ENCODE peak calls at places on chromosomes 6 and 20, in five cellular contexts. One of them, this sample, is unnamed. For H3K9me2 and H3K4me1, the result is how much of the 10 kb centered on the place peaks cover.

GRCh38 chr6:128173290-128173689 is 272.4 kb upstream of the THEMIS start:
- DNase-seq in hepatocyte: no peak
- DNase-seq in PC-3: no peak
- DNase-seq in GM23248: no peak
- DNase-seq in GM23338: no peak
- DNase-seq in this sample: no peak

GRCh38 chr20:60254901-60255411 is 296.7 kb downstream of the CDH26 start:
- DNase-seq in GM23248: peak
- DNase-seq in hepatocyte: no peak
- DNase-seq in GM23338: no peak
- DNase-seq in PC-3: peak
- DNase-seq in this sample: no peak

GRCh38 chr20:49916146-49917002 is 1.0 kb upstream of the SPATA2 start:
- DNase-seq in hepatocyte: peak
- DNase-seq in GM23248: peak
- DNase-seq in PC-3: peak
- DNase-seq in GM23338: no peak
- DNase-seq in this sample: no peak

GRCh38 chr20:49821850-49822249 is 9.2 kb downstream of the SLC9A8 start:
- DNase-seq in PC-3: peak
- DNase-seq in hepatocyte: no peak
- DNase-seq in GM23248: peak
- DNase-seq in GM23338: no peak
- DNase-seq in this sample: no peak

GRCh38 chr6:136403166-136403980 is 113.7 kb upstream of the BCLAF1 start:
- DNase-seq in GM23248: peak
- DNase-seq in hepatocyte: peak
- DNase-seq in PC-3: peak
- DNase-seq in GM23338: no peak
- DNase-seq in this sample: no peak

GRCh38 chr6:85406641-85407075 is 43.2 kb upstream of the NT5E start:
- DNase-seq in GM23248: peak
- DNase-seq in PC-3: no peak
- DNase-seq in GM23338: no peak
- DNase-seq in hepatocyte: no peak
- DNase-seq in this sample: no peak

GRCh38 chr20:41509316-41509715 is 108.9 kb downstream of the CHD6 start:
- DNase-seq in PC-3: no peak
- DNase-seq in GM23338: no peak
- DNase-seq in hepatocyte: no peak
- DNase-seq in GM23248: no peak
- DNase-seq in this sample: no peak

GRCh38 chr20:50175938-50176933 is 14.4 kb upstream of the CEBPB start:
- DNase-seq in PC-3: no peak
- DNase-seq in GM23248: no peak
- DNase-seq in hepatocyte: no peak
- DNase-seq in GM23338: no peak
- DNase-seq in this sample: no peak

GRCh38 chr20:37223053-37223452 is 38.6 kb downstream of the GHRH start:
- DNase-seq in hepatocyte: peak
- DNase-seq in GM23338: no peak
- DNase-seq in PC-3: peak
- DNase-seq in GM23248: peak
- DNase-seq in this sample: peak

GRCh38 chr6:25992413-25993037 is 29.9 kb downstream of the TRIM38 start:
- DNase-seq in GM23248: peak
- DNase-seq in hepatocyte: peak
- DNase-seq in PC-3: peak
- DNase-seq in GM23338: peak
- DNase-seq in this sample: peak

GRCh38 chr20:58447733-58448391 is 58.8 kb downstream of the VAPB start:
- DNase-seq in PC-3: peak
- DNase-seq in hepatocyte: peak
- DNase-seq in GM23248: peak
- DNase-seq in GM23338: peak
- DNase-seq in this sample: peak

GRCh38 chr6:53752856-53753255 is 41.9 kb upstream of the LRRC1 start:
- DNase-seq in PC-3: peak
- DNase-seq in GM23248: peak
- DNase-seq in hepatocyte: no peak
- DNase-seq in GM23338: no peak
- DNase-seq in this sample: no peak

GRCh38 chr20:44573501-44573869 is 8.9 kb upstream of the PKIG start:
- DNase-seq in PC-3: no peak
- DNase-seq in GM23338: no peak
- DNase-seq in hepatocyte: no peak
- DNase-seq in GM23248: no peak
- DNase-seq in this sample: no peak

GRCh38 chr6:11732036-11732545 is 46.5 kb downstream of the ADTRP start:
- DNase-seq in GM23248: peak
- DNase-seq in PC-3: no peak
- DNase-seq in GM23338: no peak
- DNase-seq in hepatocyte: no peak
- DNase-seq in this sample: peak

GRCh38 chr20:44051661-44052000 is 135.4 kb downstream of the JPH2 start:
- DNase-seq in PC-3: no peak
- DNase-seq in GM23248: no peak
- DNase-seq in GM23338: no peak
- DNase-seq in hepatocyte: no peak
- DNase-seq in this sample: no peak

GRCh38 chr6:1786455-1787108 is 176.9 kb downstream of the FOXC1 start:
- DNase-seq in GM23338: no peak
- DNase-seq in GM23248: no peak
- DNase-seq in PC-3: no peak
- DNase-seq in hepatocyte: no peak
- DNase-seq in this sample: no peak

GRCh38 chr20:33984320-33984719 is 9.4 kb upstream of the RALY start:
- DNase-seq in PC-3: no peak
- DNase-seq in GM23248: no peak
- DNase-seq in hepatocyte: no peak
- DNase-seq in GM23338: no peak
- DNase-seq in this sample: no peak

GRCh38 chr20:24497851-24498250 is 28.4 kb downstream of the SYNDIG1 start:
- DNase-seq in GM23248: no peak
- DNase-seq in PC-3: peak
- DNase-seq in GM23338: no peak
- DNase-seq in hepatocyte: peak
- DNase-seq in this sample: no peak

GRCh38 chr6:112786801-112787200 is 439.7 kb downstream of the RFPL4B start:
- DNase-seq in GM23248: no peak
- DNase-seq in PC-3: no peak
- DNase-seq in GM23338: no peak
- DNase-seq in hepatocyte: no peak
- DNase-seq in this sample: no peak

GRCh38 chr20:62651285-62652021 is 9.2 kb downstream of the SLCO4A1 start:
- DNase-seq in PC-3: no peak
- DNase-seq in GM23338: peak
- DNase-seq in GM23248: no peak
- DNase-seq in hepatocyte: peak
- DNase-seq in this sample: no peak

GRCh38 chr6:121652726-121653623 is 217.5 kb downstream of the GJA1 start:
- DNase-seq in PC-3: peak
- DNase-seq in GM23248: peak
- DNase-seq in GM23338: no peak
- DNase-seq in hepatocyte: peak
- DNase-seq in this sample: no peak

GRCh38 chr6:3906191-3907019 is 57.2 kb downstream of the FAM50B start:
- DNase-seq in hepatocyte: no peak
- DNase-seq in GM23248: no peak
- DNase-seq in GM23338: no peak
- DNase-seq in PC-3: no peak
- DNase-seq in this sample: no peak

GRCh38 chr6:99138445-99138844 is 190.7 kb upstream of the FBXL4 start:
- DNase-seq in PC-3: no peak
- DNase-seq in GM23338: no peak
- DNase-seq in GM23248: no peak
- DNase-seq in hepatocyte: no peak
- DNase-seq in this sample: no peak

GRCh38 chr6:84768442-84769174 is 4.2 kb upstream of the TBX18 start:
- DNase-seq in hepatocyte: no peak
- DNase-seq in GM23248: peak
- DNase-seq in PC-3: no peak
- DNase-seq in GM23338: peak
- DNase-seq in this sample: no peak

GRCh38 chr6:38686270-38687042 is 16.5 kb downstream of the GLO1 start:
- DNase-seq in hepatocyte: no peak
- DNase-seq in GM23338: no peak
- DNase-seq in PC-3: no peak
- DNase-seq in GM23248: no peak
- DNase-seq in this sample: no peak

GRCh38 chr6:38684244-38684643 is 18.7 kb downstream of the GLO1 start:
- DNase-seq in hepatocyte: no peak
- DNase-seq in PC-3: no peak
- DNase-seq in GM23248: no peak
- DNase-seq in GM23338: no peak
- DNase-seq in this sample: no peak

GRCh38 chr6:38687549-38687948 is 15.4 kb downstream of the GLO1 start:
- DNase-seq in hepatocyte: no peak
- DNase-seq in GM23248: no peak
- DNase-seq in PC-3: no peak
- DNase-seq in GM23338: no peak
- DNase-seq in this sample: no peak

GRCh38 chr6:38687043-38687353 is 15.9 kb downstream of the GLO1 start:
- DNase-seq in GM23338: no peak
- DNase-seq in hepatocyte: no peak
- DNase-seq in PC-3: no peak
- DNase-seq in GM23248: no peak
- DNase-seq in this sample: no peak

DNA sequence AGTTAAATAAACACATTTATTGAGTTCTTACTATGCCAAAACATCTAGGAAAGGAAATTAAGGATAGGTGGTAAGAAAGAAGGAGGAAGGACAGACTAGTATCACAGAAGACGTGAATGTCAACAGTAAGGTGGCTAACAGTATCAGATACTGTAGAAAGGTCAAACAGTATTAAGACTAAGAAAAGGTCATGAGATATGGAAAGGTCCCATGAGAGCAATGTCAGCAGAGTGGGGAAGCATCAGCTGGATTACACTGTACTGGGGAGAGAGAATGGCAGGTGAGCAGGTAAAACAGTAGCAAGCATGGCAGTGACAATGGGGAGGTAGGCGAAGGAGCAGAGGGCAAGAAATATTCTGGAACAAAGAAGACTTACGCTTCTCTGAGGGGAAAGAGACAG is 18.0 kb downstream of the GLO1 start:
- DNase-seq in GM23248: no peak
- DNase-seq in hepatocyte: no peak
- DNase-seq in PC-3: no peak
- DNase-seq in GM23338: no peak
- DNase-seq in this sample: no peak
- H3K9me2 ChIP-seq in GM23248: under half
- H3K9me2 ChIP-seq in hepatocyte: under half
- H3K9me2 ChIP-seq in PC-3: under half
- H3K9me2 ChIP-seq in GM23338: under half
- H3K9me2 ChIP-seq in this sample: under half

DNA sequence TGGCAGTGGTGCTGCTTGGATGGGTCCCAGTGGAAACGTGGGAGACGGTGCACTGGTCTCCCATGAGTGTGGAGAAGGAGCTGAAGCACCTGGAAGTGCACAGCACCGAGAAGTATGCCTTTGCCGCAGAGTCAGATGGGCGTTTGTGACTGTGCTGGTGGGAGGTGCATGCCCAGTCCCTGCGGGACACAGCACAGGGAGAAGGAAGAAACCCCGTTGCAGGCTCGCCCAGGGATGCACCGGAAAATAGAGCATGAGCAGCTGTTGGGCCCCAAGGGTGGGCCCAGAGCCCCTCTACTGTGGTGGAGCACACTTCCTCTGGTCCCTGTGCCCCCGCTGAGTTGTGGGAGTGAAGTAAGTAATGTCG is 19.3 kb upstream of the RGS17 start:
- DNase-seq in PC-3: no peak
- DNase-seq in GM23338: no peak
- DNase-seq in GM23248: no peak
- DNase-seq in hepatocyte: no peak
- DNase-seq in this sample: no peak
- H3K4me3 ChIP-seq in PC-3: no peak
- H3K4me3 ChIP-seq in GM23338: no peak
- H3K4me3 ChIP-seq in GM23248: no peak
- H3K4me3 ChIP-seq in hepatocyte: no peak
- H3K4me3 ChIP-seq in this sample: no peak

DNA sequence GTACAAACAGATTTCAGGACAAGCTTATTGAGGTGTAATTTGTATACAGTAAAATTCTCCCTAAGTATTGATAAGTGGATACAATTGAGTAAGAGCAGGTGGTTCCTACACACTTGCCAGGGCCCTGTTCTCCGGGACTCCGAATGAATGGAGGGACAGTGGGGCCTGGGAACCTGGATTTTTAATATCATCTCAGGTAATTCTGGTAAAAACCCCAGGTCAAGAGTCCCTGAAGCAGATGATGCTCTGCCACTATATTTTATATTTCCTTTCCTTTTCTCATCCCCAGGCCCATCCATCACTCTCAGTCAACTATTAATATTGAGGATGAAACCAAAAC is 104.9 kb downstream of the FYN start:
- DNase-seq in GM23338: peak
- DNase-seq in GM23248: no peak
- DNase-seq in hepatocyte: no peak
- DNase-seq in PC-3: no peak
- DNase-seq in this sample: no peak
- H3K4me1 ChIP-seq in GM23338: under half
- H3K4me1 ChIP-seq in GM23248: under half
- H3K4me1 ChIP-seq in hepatocyte: under half
- H3K4me1 ChIP-seq in PC-3: under half
- H3K4me1 ChIP-seq in this sample: half or more

GRCh38 chr6:151136141-151136755 is 103.5 kb upstream of the AKAP12 start:
- DNase-seq in hepatocyte: peak
- DNase-seq in GM23248: peak
- DNase-seq in GM23338: peak
- DNase-seq in PC-3: no peak
- DNase-seq in this sample: no peak

GRCh38 chr6:151140767-151141166 is 99.0 kb upstream of the AKAP12 start:
- DNase-seq in GM23248: no peak
- DNase-seq in PC-3: no peak
- DNase-seq in hepatocyte: no peak
- DNase-seq in GM23338: no peak
- DNase-seq in this sample: no peak

GRCh38 chr6:151141685-151142084 is 98.1 kb upstream of the AKAP12 start:
- DNase-seq in GM23338: no peak
- DNase-seq in PC-3: peak
- DNase-seq in hepatocyte: peak
- DNase-seq in GM23248: no peak
- DNase-seq in this sample: no peak

GRCh38 chr6:151139524-151139923 is 100.2 kb upstream of the AKAP12 start:
- DNase-seq in GM23338: no peak
- DNase-seq in hepatocyte: no peak
- DNase-seq in PC-3: no peak
- DNase-seq in GM23248: no peak
- DNase-seq in this sample: no peak

DNA sequence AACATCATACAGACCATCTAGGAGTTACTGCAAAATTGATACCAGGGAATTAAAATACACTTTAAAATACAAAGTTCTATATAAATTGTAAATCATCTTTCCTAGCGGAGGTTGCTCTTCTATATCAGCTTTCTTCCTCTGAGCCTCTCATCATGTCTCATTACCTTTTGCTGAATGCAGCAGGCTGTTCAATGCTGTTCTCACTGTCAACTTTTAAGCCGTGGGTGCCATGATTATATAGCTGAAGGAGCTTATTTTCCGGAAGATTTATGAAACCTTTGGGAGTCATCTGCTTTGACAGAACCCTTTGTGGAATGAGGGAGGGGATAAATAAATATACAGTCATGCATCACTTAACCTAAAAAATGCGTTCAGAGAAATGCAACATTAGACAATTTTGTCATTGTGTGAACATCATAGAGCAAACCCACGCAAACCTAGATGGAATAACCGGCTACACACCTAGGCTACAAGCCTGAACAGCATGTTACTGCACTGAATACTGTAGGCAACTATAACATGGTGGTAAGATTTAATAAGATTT is 102.3 kb upstream of the AKAP12 start:
- DNase-seq in GM23248: no peak
- DNase-seq in hepatocyte: no peak
- DNase-seq in PC-3: peak
- DNase-seq in GM23338: no peak
- DNase-seq in this sample: no peak
- H3K9me2 ChIP-seq in GM23248: under half
- H3K9me2 ChIP-seq in hepatocyte: under half
- H3K9me2 ChIP-seq in PC-3: under half
- H3K9me2 ChIP-seq in GM23338: under half
- H3K9me2 ChIP-seq in this sample: under half

This sample was measured in Karpas-422.